ENCODE peak calls at places on chromosomes 16 and 17, in seven cellular contexts. One of them, this sample, is unnamed.

GRCh38 chr17:20291076-20291475 is 176.3 kb downstream of the LGALS9B start:
- DNase-seq in GM23338: no peak
- DNase-seq in kidney tubule cell: no peak
- DNase-seq in activated T-helper 1 cell treated with Interleukin-2 at 50 U/mL for 16 hours: no peak
- DNase-seq in CD8-positive, alpha-beta T cell: no peak
- DNase-seq in NCI-H187 treated with DMSO at 0.1 percent for 48 hours: no peak
- DNase-seq in Caki2: no peak
- DNase-seq in this sample: no peak

GRCh38 chr17:6670571-6670970 is 19.0 kb downstream of the C17orf100 start:
- DNase-seq in GM23338: no peak
- DNase-seq in kidney tubule cell: no peak
- DNase-seq in activated T-helper 1 cell treated with Interleukin-2 at 50 U/mL for 16 hours: no peak
- DNase-seq in CD8-positive, alpha-beta T cell: no peak
- DNase-seq in NCI-H187 treated with DMSO at 0.1 percent for 48 hours: no peak
- DNase-seq in Caki2: no peak
- DNase-seq in this sample: no peak

GRCh38 chr16:78092755-78093154 is 6.7 kb upstream of the WWOX start:
- DNase-seq in GM23338: no peak
- DNase-seq in kidney tubule cell: no peak
- DNase-seq in activated T-helper 1 cell treated with Interleukin-2 at 50 U/mL for 16 hours: no peak
- DNase-seq in CD8-positive, alpha-beta T cell: no peak
- DNase-seq in NCI-H187 treated with DMSO at 0.1 percent for 48 hours: no peak
- DNase-seq in Caki2: no peak
- DNase-seq in this sample: no peak

GRCh38 chr16:85955566-85955965 is 56.6 kb downstream of the IRF8 start:
- DNase-seq in GM23338: no peak
- DNase-seq in kidney tubule cell: no peak
- DNase-seq in activated T-helper 1 cell treated with Interleukin-2 at 50 U/mL for 16 hours: no peak
- DNase-seq in CD8-positive, alpha-beta T cell: no peak
- DNase-seq in NCI-H187 treated with DMSO at 0.1 percent for 48 hours: no peak
- DNase-seq in Caki2: no peak
- DNase-seq in this sample: no peak

GRCh38 chr17:71202449-71202848 is 918.4 kb upstream of the SOX9 start:
- DNase-seq in GM23338: no peak
- DNase-seq in kidney tubule cell: no peak
- DNase-seq in activated T-helper 1 cell treated with Interleukin-2 at 50 U/mL for 16 hours: no peak
- DNase-seq in CD8-positive, alpha-beta T cell: no peak
- DNase-seq in NCI-H187 treated with DMSO at 0.1 percent for 48 hours: no peak
- DNase-seq in Caki2: no peak
- DNase-seq in this sample: no peak

GRCh38 chr16:66295761-66296546 is 70.5 kb upstream of the CDH5 start:
- DNase-seq in GM23338: no peak
- DNase-seq in kidney tubule cell: no peak
- DNase-seq in activated T-helper 1 cell treated with Interleukin-2 at 50 U/mL for 16 hours: no peak
- DNase-seq in CD8-positive, alpha-beta T cell: peak; percentile 34
- DNase-seq in NCI-H187 treated with DMSO at 0.1 percent for 48 hours: no peak
- DNase-seq in Caki2: no peak
- DNase-seq in this sample: no peak

GRCh38 chr16:75420987-75421819 is 12.1 kb downstream of the CFDP1 start:
- DNase-seq in GM23338: peak; percentile 91
- DNase-seq in kidney tubule cell: peak; percentile 78
- DNase-seq in activated T-helper 1 cell treated with Interleukin-2 at 50 U/mL for 16 hours: no peak
- DNase-seq in CD8-positive, alpha-beta T cell: no peak
- DNase-seq in NCI-H187 treated with DMSO at 0.1 percent for 48 hours: no peak
- DNase-seq in Caki2: peak; percentile 44
- DNase-seq in this sample: no peak

GRCh38 chr17:82962163-82962720 is 117.2 kb upstream of the METRNL start:
- DNase-seq in GM23338: no peak
- DNase-seq in kidney tubule cell: no peak
- DNase-seq in activated T-helper 1 cell treated with Interleukin-2 at 50 U/mL for 16 hours: no peak
- DNase-seq in CD8-positive, alpha-beta T cell: no peak
- DNase-seq in NCI-H187 treated with DMSO at 0.1 percent for 48 hours: no peak
- DNase-seq in Caki2: no peak
- DNase-seq in this sample: no peak

GRCh38 chr16:53821957-53822625 is 118.1 kb downstream of the FTO start:
- DNase-seq in GM23338: no peak
- DNase-seq in kidney tubule cell: peak; percentile 80
- DNase-seq in activated T-helper 1 cell treated with Interleukin-2 at 50 U/mL for 16 hours: no peak
- DNase-seq in CD8-positive, alpha-beta T cell: no peak
- DNase-seq in NCI-H187 treated with DMSO at 0.1 percent for 48 hours: no peak
- DNase-seq in Caki2: peak; percentile 29
- DNase-seq in this sample: no peak

This sample was measured in T follicular helper cell.